ENCODE peak calls at places on chromosomes 5 and 9, in five cellular contexts. H, Z, B, K and C are unnamed samples.

GRCh38 chr5:167478156-167478555 is 813.3 kb upstream of the WWC1 start:
- DNase-seq in H (no peak), Z (no peak), K (no peak), B (no peak), C (no peak)

GRCh38 chr9:92770005-92770995 is 5.7 kb upstream of the BICD2 start:
- DNase-seq in K (peak), Z (peak), H (peak), B (peak), C (no peak)

GRCh38 chr9:137619240-137620090 is 660 bp downstream of the EHMT1 start:
- DNase-seq in H (no peak), K (no peak), Z (peak), B (no peak), C (no peak)

GRCh38 chr5:76690027-76690679 is 25.8 kb upstream of the F2R start:
- DNase-seq in Z (no peak), H (no peak), B (no peak), K (no peak), C (no peak)

GRCh38 chr9:121662359-121662758 is 10.9 kb downstream of the DAB2IP start:
- DNase-seq in H (no peak), K (no peak), B (no peak), Z (no peak), C (no peak)

GRCh38 chr9:25602366-25603044 is 75.7 kb downstream of the TUSC1 start:
- DNase-seq in Z (peak), K (no peak), H (peak), B (peak), C (no peak)

GRCh38 chr9:26191711-26192110 is 513.5 kb upstream of the TUSC1 start:
- DNase-seq in B (no peak), K (no peak), H (no peak), Z (no peak), C (no peak)

GRCh38 chr9:113154471-113154870 is 3.7 kb downstream of the SLC31A2 start:
- DNase-seq in Z (no peak), B (no peak), H (no peak), K (no peak), C (no peak)

GRCh38 chr5:52269853-52270252 is 517.9 kb upstream of the ITGA1 start:
- DNase-seq in B (no peak), H (no peak), K (no peak), Z (no peak), C (no peak)

GRCh38 chr5:178310130-178310865 is 77.7 kb upstream of the PHYKPL start:
- DNase-seq in Z (no peak), B (peak), H (no peak), K (no peak), C (no peak)

GRCh38 chr5:124729687-124730359 is 16.6 kb downstream of the ZNF608 start:
- DNase-seq in H (no peak), Z (no peak), B (peak), K (no peak), C (no peak)

GRCh38 chr9:16499866-16500265 is 370.6 kb downstream of the BNC2 start:
- DNase-seq in K (no peak), B (no peak), H (no peak), Z (no peak), C (no peak)

GRCh38 chr9:36894695-36895310 is 139.3 kb downstream of the PAX5 start:
- DNase-seq in K (no peak), H (no peak), Z (no peak), B (peak), C (no peak)

DNA sequence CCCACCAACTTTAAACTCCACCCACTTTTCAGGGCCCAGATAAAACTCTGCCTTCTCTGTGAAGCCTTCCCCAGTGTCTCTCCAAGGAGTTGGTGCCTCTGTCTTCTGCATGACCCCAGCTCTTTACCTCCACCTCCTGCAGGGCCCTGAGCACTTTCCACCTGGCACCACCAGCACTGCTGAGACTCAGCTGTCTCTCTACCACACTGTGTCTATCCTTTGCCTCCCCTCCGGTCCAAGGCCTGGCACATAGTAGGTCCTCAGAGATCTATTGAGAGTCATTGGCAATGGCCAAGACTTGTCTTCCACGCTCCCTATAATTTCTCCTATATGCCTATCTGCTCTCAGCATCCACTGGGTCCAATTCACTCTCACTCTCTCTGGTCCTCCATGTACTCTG is 12.9 kb upstream of the GABBR2 start:
- DNase-seq in H (no peak), B (no peak), Z (no peak), K (no peak), C (no peak)
- H3K27ac ChIP-seq in H (no peak), B (no peak), Z (no peak), K (no peak), C (no peak)

GRCh38 chr5:179608131-179608581 is 15.3 kb downstream of the HNRNPH1 start:
- DNase-seq in H (no peak), Z (no peak), K (no peak), B (peak), C (no peak)
- TF ChIP-seq CTCF in H (no peak), Z (no peak), K (no peak), B (no peak), C (no peak)

GRCh38 chr9:96607971-96608370 is 11.7 kb downstream of the CDC14B start:
- DNase-seq in H (no peak), Z (no peak), K (no peak), B (no peak), C (no peak)

GRCh38 chr9:96605328-96605727 is 14.3 kb downstream of the CDC14B start:
- DNase-seq in H (no peak), Z (no peak), K (no peak), B (no peak), C (no peak)

GRCh38 chr9:96603305-96604004 is 16.2 kb downstream of the CDC14B start:
- DNase-seq in B (no peak), Z (no peak), K (no peak), H (peak), C (no peak)

GRCh38 chr9:96599298-96599697 is 20.3 kb downstream of the CDC14B start:
- DNase-seq in B (no peak), K (no peak), H (no peak), Z (no peak), C (no peak)

DNA sequence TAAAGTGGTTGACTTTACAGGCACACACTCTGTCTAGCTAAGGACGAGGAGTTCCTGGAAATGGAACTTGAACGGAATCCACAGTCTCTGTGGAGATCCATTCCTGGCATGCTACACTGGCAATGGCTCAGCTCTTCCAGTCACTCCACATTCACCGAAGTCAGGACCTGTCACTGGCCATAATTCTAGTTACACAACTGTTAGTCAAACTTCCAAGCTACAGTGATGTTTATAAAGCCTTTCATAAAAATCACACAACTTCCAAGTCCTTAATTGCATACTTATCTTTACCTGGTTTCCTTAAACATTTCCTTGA is 15.7 kb downstream of the CDC14B start:
- DNase-seq in B (no peak), H (peak), K (no peak), Z (no peak), C (no peak)
- H3K27ac ChIP-seq in B (no peak), H (peak), K (no peak), Z (no peak), C (peak)

GRCh38 chr9:89183146-89183545 is 4.5 kb upstream of the SHC3 start:
- DNase-seq in B (no peak), Z (no peak), H (no peak), K (no peak), C (no peak)
- TF ChIP-seq CTCF in B (peak), Z (no peak), H (no peak), K (peak), C (no peak)